ENCODE peak calls at places on chromosomes 7 and 10, in nine cellular contexts. V is astrocyte of the cerebellum, R is fibroblast of lung, S is lower leg skin, B is BE2C, Z is fibroblast of pulmonary artery, Q is spleen, H is gastrocnemius medialis, M is GM23338. C is an unnamed sample.
A peak's percentile ranks its signal among the peaks of the same experiment; 100 is the strongest.

GRCh38 chr7:1843271-1843861 is 173.3 kb downstream of the ELFN1 start:
- DNase-seq in Z (no peak), M (no peak), R (peak; percentile 9), Q (peak; percentile 53), H (no peak), S (peak; percentile 78), B (no peak), V (peak; percentile 19), C (peak; percentile 68)

GRCh38 chr10:68154211-68154497 is 44.9 kb downstream of the MYPN start:
- DNase-seq in B (peak; percentile 84), H (no peak), Q (peak; percentile 80), R (peak; percentile 79), S (no peak), Z (peak; percentile 38), M (peak; percentile 57), V (no peak), C (peak; percentile 54)

GRCh38 chr10:103605359-103606156 is 112.1 kb downstream of the NEURL1 start:
- DNase-seq in H (peak; percentile 50), Z (peak; percentile 73), V (no peak), R (peak; percentile 63), B (peak; percentile 63), M (peak; percentile 66), S (no peak), Q (no peak), C (no peak)

GRCh38 chr7:36473454-36474282 is 84.0 kb downstream of the ANLN start:
- DNase-seq in Z (peak; percentile 31), R (peak; percentile 15), B (peak; percentile 77), S (no peak), M (peak; percentile 80), H (no peak), V (no peak), Q (no peak), C (no peak)

GRCh38 chr7:148045521-148045920 is 545.0 kb upstream of the C7orf33 start:
- DNase-seq in Q (no peak), Z (no peak), V (no peak), M (no peak), H (no peak), R (no peak), S (no peak), B (no peak), C (no peak)

GRCh38 chr10:69439813-69440506 is 11.3 kb upstream of the TSPAN15 start:
- DNase-seq in Z (peak; percentile 77), V (no peak), M (peak; percentile 29), H (no peak), B (no peak), S (peak; percentile 77), Q (peak; percentile 51), R (peak; percentile 42), C (peak; percentile 25)

GRCh38 chr7:34117583-34117982 is 212.2 kb downstream of the BMPER start:
- DNase-seq in S (no peak), V (no peak), R (no peak), Q (no peak), Z (no peak), B (no peak), M (no peak), H (no peak), C (no peak)

GRCh38 chr10:77835669-77836086 is 90.9 kb downstream of the DLG5 start:
- DNase-seq in Z (peak; percentile 62), H (no peak), V (no peak), B (no peak), R (no peak), Q (peak; percentile 81), S (no peak), M (no peak), C (no peak)

GRCh38 chr10:123135415-123136141 is at the start of gene HMX3:
- DNase-seq in Z (peak; percentile 55), B (no peak), V (no peak), Q (no peak), M (peak; percentile 85), S (peak; percentile 83), R (peak; percentile 45), H (no peak), C (no peak)

GRCh38 chr7:54960517-54960916 is 58.3 kb upstream of the EGFR start:
- DNase-seq in B (no peak), H (no peak), R (peak; percentile 13), Q (no peak), S (no peak), M (no peak), Z (peak; percentile 64), V (no peak), C (peak; percentile 17)

GRCh38 chr10:18528292-18528691 is 123.1 kb downstream of the NSUN6 start:
- DNase-seq in Q (no peak), S (no peak), V (no peak), B (no peak), M (no peak), R (peak; percentile 10), Z (no peak), H (no peak), C (no peak)

GRCh38 chr7:102306916-102307677 is 20.4 kb downstream of the SH2B2 start:
- DNase-seq in S (no peak), M (peak; percentile 80), Z (no peak), Q (peak; percentile 95), H (peak; percentile 76), B (peak; percentile 68), R (peak; percentile 74), V (no peak), C (peak; percentile 75)

GRCh38 chr10:75431180-75432111 is at the start of gene LRMDA:
- DNase-seq in S (peak; percentile 91), R (no peak), M (peak; percentile 55), B (no peak), H (no peak), Q (peak; percentile 90), Z (peak; percentile 39), V (no peak), C (no peak)

GRCh38 chr10:1420663-1421362 is 316.5 kb downstream of the ADARB2 start:
- DNase-seq in Z (no peak), R (peak; percentile 2), Q (peak; percentile 91), M (peak; percentile 94), B (peak; percentile 65), H (no peak), V (no peak), S (no peak), C (no peak)
- H3K4me3 ChIP-seq in Z (no peak overlapping the region), R (no peak overlapping the region), Q (no peak overlapping the region), M (peak overlapping the region; percentile 56), B (peak overlapping the region; percentile 44), H (no peak overlapping the region), V (no peak overlapping the region), S (no peak overlapping the region), C (no peak overlapping the region)

DNA sequence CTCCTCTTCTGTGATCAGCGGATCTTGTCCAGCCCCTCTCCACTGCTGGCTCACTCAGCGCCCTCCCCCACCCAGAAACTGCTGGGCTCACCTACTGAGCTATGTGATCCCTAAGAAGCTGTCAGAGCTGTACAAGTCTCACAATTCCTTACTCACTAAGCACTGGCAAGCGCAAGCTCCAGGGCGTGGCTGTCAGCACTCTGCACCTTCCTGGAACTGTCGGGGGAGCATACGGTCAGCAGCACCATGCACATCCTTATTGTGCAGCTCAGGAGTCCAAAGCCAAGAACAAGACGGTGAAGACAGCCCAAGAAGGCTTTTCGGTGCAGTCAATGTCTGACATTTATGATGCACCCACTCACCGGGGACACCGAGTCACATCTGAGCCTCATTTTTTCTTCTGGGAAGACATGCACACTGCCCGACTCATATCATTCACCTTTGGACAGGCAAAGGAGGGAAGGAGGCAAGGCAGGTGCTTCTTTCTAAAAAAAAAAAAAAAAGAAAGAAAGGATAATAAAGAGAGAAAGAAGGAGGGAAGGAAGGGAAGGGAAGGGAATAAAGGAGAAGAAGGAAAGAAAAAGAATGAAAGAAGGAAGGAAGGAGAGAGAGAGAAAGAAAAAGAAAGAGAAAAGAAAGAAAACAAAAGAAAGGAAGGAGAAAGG is 56.3 kb downstream of the ASB13 start:
- DNase-seq in H (no peak), M (no peak), R (no peak), Z (no peak), V (no peak), B (no peak), Q (no peak), S (no peak), C (no peak)
- H3K4me3 ChIP-seq in H (no peak overlapping the region), M (no peak overlapping the region), R (no peak overlapping the region), Z (no peak overlapping the region), V (no peak overlapping the region), B (no peak overlapping the region), Q (no peak overlapping the region), S (no peak overlapping the region), C (no peak overlapping the region)

GRCh38 chr10:96436035-96436434 is 77.2 kb upstream of the OPALIN start:
- DNase-seq in Q (no peak), H (no peak), S (no peak), B (no peak), V (no peak), M (no peak), R (no peak), Z (no peak), C (no peak)
- H3K4me3 ChIP-seq in Q (no peak overlapping the region), H (no peak overlapping the region), S (no peak overlapping the region), B (no peak overlapping the region), V (no peak overlapping the region), M (no peak overlapping the region), R (no peak overlapping the region), Z (no peak overlapping the region), C (no peak overlapping the region)

DNA sequence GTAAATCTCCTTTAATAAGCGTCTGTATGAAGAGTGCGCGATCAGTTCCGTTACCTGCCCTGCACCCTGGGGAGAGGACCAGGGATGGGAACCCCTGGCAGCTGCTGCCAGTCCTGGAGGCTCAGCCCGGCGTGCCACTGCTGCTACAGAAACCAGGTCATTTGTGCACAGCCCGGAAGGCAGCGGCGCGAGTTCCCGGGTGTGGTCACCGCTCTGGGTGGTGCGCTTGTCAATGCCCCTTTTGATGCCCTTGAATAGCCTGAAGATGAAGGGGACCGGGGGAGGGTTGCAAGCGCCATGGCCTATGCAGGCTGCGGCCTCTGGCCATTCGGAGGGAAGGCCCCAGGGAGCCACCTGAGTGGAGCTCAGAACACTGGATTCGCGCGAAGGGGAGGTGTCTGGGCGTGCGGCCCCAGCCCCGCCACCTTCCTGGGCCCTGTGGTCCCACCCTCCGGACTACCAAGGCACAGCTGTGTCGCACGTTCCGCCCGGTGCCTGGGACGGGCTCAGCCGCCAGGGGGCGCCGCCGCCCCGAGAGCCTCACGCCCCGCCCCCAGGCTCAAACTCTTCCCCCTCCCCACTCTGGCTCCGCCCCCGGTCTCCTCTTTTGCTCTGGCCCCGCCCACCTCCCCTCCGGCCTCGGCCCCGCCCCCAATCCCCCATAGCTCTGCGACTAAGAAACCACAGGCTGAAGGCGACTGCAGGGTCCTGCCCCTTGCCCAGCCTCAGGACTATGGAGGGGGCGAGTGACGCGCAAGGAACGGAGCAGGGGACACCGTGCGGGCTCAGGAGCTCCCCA is 16.5 kb downstream of the AP5Z1 start:
- DNase-seq in R (peak; percentile 48), S (no peak), Q (peak; percentile 94), Z (peak; percentile 57), M (peak; percentile 96), H (peak; percentile 45), B (peak; percentile 69), V (no peak), C (no peak)
- H3K4me3 ChIP-seq in R (no peak overlapping the region), S (no peak overlapping the region), Q (peak overlapping the region; percentile 28), Z (no peak overlapping the region), M (peak overlapping the region; percentile 75), H (peak overlapping the region; percentile 72), B (no peak overlapping the region), V (peak overlapping the region; percentile 29), C (peak overlapping the region; percentile 44)

DNA sequence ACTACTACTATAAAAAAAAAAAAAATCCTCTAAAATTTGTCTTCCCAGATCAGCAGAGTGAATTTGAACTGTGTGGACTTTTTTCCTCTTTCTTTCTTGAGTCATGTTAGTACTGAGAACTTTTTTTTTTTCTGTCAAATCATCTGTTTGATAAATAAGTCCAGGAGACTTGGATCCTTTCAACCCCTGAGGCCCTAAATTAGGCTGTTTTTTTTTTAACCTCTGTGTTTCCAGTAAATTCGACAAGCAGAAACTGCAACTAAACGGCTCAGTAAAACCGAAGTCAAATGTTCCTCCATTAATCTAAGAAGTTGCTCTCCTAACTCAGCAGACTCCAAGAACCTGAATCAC is 2.7 kb downstream of the MAP3K8 start:
- DNase-seq in H (no peak), R (no peak), Z (no peak), Q (no peak), M (no peak), V (no peak), S (no peak), B (no peak), C (no peak)
- H3K4me3 ChIP-seq in H (peak overlapping the region; percentile 96), R (peak overlapping the region; percentile 28), Z (peak overlapping the region; percentile 91), Q (peak overlapping the region; percentile 95), M (peak overlapping the region; percentile 31), V (peak overlapping the region; percentile 86), S (no peak overlapping the region), B (no peak overlapping the region), C (no peak overlapping the region)

C was measured in skeletal muscle cell.